ENCODE peak calls at places on chromosome 6, in five cellular contexts. One of them, this sample, is unnamed.

GRCh38 chr6:143961868-143962643 is 46.0 kb downstream of the PLAGL1 start:
- DNase-seq in IMR-90: no peak
- DNase-seq in A549: no peak
- DNase-seq in K562: no peak
- DNase-seq in SK-N-SH: no peak
- DNase-seq in this sample: no peak

GRCh38 chr6:149457316-149457884 is 27.4 kb downstream of the ZC3H12D start:
- DNase-seq in IMR-90: peak; percentile 59
- DNase-seq in A549: no peak
- DNase-seq in K562: no peak
- DNase-seq in SK-N-SH: no peak
- DNase-seq in this sample: no peak

GRCh38 chr6:145734486-145735355 is 599 bp downstream of the EPM2A start:
- DNase-seq in IMR-90: peak; percentile 85
- DNase-seq in A549: peak; percentile 51
- DNase-seq in K562: peak; percentile 92
- DNase-seq in SK-N-SH: peak; percentile 92
- DNase-seq in this sample: no peak

GRCh38 chr6:134746125-134746524 is 203.8 kb downstream of the ALDH8A1 start:
- DNase-seq in IMR-90: no peak
- DNase-seq in A549: no peak
- DNase-seq in K562: no peak
- DNase-seq in SK-N-SH: no peak
- DNase-seq in this sample: no peak

GRCh38 chr6:52904562-52905279 is 4.8 kb downstream of the GSTA3 start:
- DNase-seq in IMR-90: no peak
- DNase-seq in A549: no peak
- DNase-seq in K562: peak; percentile 43
- DNase-seq in SK-N-SH: no peak
- DNase-seq in this sample: no peak

GRCh38 chr6:42100029-42100901 is 42.2 kb downstream of the C6orf132 start:
- DNase-seq in IMR-90: peak; percentile 84
- DNase-seq in A549: no peak
- DNase-seq in K562: peak; percentile 83
- DNase-seq in SK-N-SH: no peak
- DNase-seq in this sample: no peak

GRCh38 chr6:153129873-153130514 is 1.1 kb downstream of the RGS17 start:
- DNase-seq in IMR-90: peak; percentile 12
- DNase-seq in A549: no peak
- DNase-seq in K562: no peak
- DNase-seq in SK-N-SH: peak; percentile 73
- DNase-seq in this sample: no peak

GRCh38 chr6:2522521-2522920 is 228.2 kb downstream of the MYLK4 start:
- DNase-seq in IMR-90: peak; percentile 30
- DNase-seq in A549: no peak
- DNase-seq in K562: no peak
- DNase-seq in SK-N-SH: no peak
- DNase-seq in this sample: no peak

GRCh38 chr6:109308018-109308492 is 74.2 kb downstream of the CD164 start:
- DNase-seq in IMR-90: peak; percentile 63
- DNase-seq in A549: peak; percentile 13
- DNase-seq in K562: peak; percentile 89
- DNase-seq in SK-N-SH: no peak
- DNase-seq in this sample: no peak

GRCh38 chr6:53741417-53741816 is 53.4 kb upstream of the LRRC1 start:
- DNase-seq in IMR-90: no peak
- DNase-seq in A549: no peak
- DNase-seq in K562: no peak
- DNase-seq in SK-N-SH: no peak
- DNase-seq in this sample: no peak

GRCh38 chr6:107698146-107698545 is 126.0 kb downstream of the SCML4 start:
- DNase-seq in IMR-90: peak; percentile 86
- DNase-seq in A549: no peak
- DNase-seq in K562: no peak
- DNase-seq in SK-N-SH: no peak
- DNase-seq in this sample: no peak

GRCh38 chr6:109318328-109318876 is 63.9 kb downstream of the CD164 start:
- DNase-seq in IMR-90: no peak
- DNase-seq in A549: no peak
- DNase-seq in K562: no peak
- DNase-seq in SK-N-SH: no peak
- DNase-seq in this sample: no peak

GRCh38 chr6:40148882-40149573 is 214.8 kb upstream of the MOCS1 start:
- DNase-seq in IMR-90: no peak
- DNase-seq in A549: no peak
- DNase-seq in K562: no peak
- DNase-seq in SK-N-SH: no peak
- DNase-seq in this sample: peak; percentile 88

GRCh38 chr6:37433657-37434271 is 743 bp downstream of the CMTR1 start:
- DNase-seq in IMR-90: peak; percentile 12
- DNase-seq in A549: no peak
- DNase-seq in K562: peak; percentile 50
- DNase-seq in SK-N-SH: no peak
- DNase-seq in this sample: peak; percentile 31

GRCh38 chr6:28988536-28989415 is 16.3 kb downstream of the ZNF311 start:
- DNase-seq in IMR-90: peak; percentile 61
- DNase-seq in A549: peak; percentile 16
- DNase-seq in K562: peak; percentile 87
- DNase-seq in SK-N-SH: peak; percentile 47
- DNase-seq in this sample: no peak

GRCh38 chr6:7169296-7169721 is 61.5 kb downstream of the RREB1 start:
- DNase-seq in IMR-90: no peak
- DNase-seq in A549: no peak
- DNase-seq in K562: no peak
- DNase-seq in SK-N-SH: no peak
- DNase-seq in this sample: no peak

GRCh38 chr6:4017847-4018193 is 61.1 kb downstream of the FAM217A start:
- DNase-seq in IMR-90: peak; percentile 34
- DNase-seq in A549: no peak
- DNase-seq in K562: peak; percentile 51
- DNase-seq in SK-N-SH: peak; percentile 58
- DNase-seq in this sample: no peak

GRCh38 chr6:128271011-128271410 is 249.4 kb downstream of the PTPRK start:
- DNase-seq in IMR-90: no peak
- DNase-seq in A549: no peak
- DNase-seq in K562: no peak
- DNase-seq in SK-N-SH: no peak
- DNase-seq in this sample: no peak

GRCh38 chr6:24909281-24910216 is 26.2 kb downstream of the RIPOR2 start:
- DNase-seq in IMR-90: no peak
- DNase-seq in A549: no peak
- DNase-seq in K562: no peak
- DNase-seq in SK-N-SH: no peak
- DNase-seq in this sample: no peak

GRCh38 chr6:15715060-15715459 is 52.2 kb upstream of the DTNBP1 start:
- DNase-seq in IMR-90: no peak
- DNase-seq in A549: no peak
- DNase-seq in K562: no peak
- DNase-seq in SK-N-SH: no peak
- DNase-seq in this sample: no peak

GRCh38 chr6:63492476-63492875 is 79.8 kb upstream of the LOC128125822 start:
- DNase-seq in IMR-90: no peak
- DNase-seq in A549: no peak
- DNase-seq in K562: no peak
- DNase-seq in SK-N-SH: no peak
- DNase-seq in this sample: no peak

GRCh38 chr6:25963426-25964123 is 973 bp downstream of the TRIM38 start:
- DNase-seq in IMR-90: peak; percentile 16
- DNase-seq in A549: no peak
- DNase-seq in K562: peak; percentile 59
- DNase-seq in SK-N-SH: no peak
- DNase-seq in this sample: no peak

GRCh38 chr6:151286192-151286591 is 46.4 kb downstream of the AKAP12 start:
- DNase-seq in IMR-90: peak; percentile 14
- DNase-seq in A549: no peak
- DNase-seq in K562: peak; percentile 26
- DNase-seq in SK-N-SH: no peak
- DNase-seq in this sample: no peak

GRCh38 chr6:166145751-166146150 is 21.9 kb downstream of the TBXT start:
- DNase-seq in IMR-90: no peak
- DNase-seq in A549: no peak
- DNase-seq in K562: no peak
- DNase-seq in SK-N-SH: no peak
- DNase-seq in this sample: no peak
- TF ChIP-seq RCOR1 in IMR-90: no peak
- TF ChIP-seq RCOR1 in A549: no peak
- TF ChIP-seq RCOR1 in K562: no peak
- TF ChIP-seq RCOR1 in SK-N-SH: no peak
- TF ChIP-seq RCOR1 in this sample: no peak

GRCh38 chr6:157550114-157550989 is 169.4 kb downstream of the ZDHHC14 start:
- DNase-seq in IMR-90: no peak
- DNase-seq in A549: no peak
- DNase-seq in K562: no peak
- DNase-seq in SK-N-SH: no peak
- DNase-seq in this sample: no peak
- TF ChIP-seq RCOR1 in IMR-90: no peak
- TF ChIP-seq RCOR1 in A549: no peak
- TF ChIP-seq RCOR1 in K562: no peak
- TF ChIP-seq RCOR1 in SK-N-SH: no peak
- TF ChIP-seq RCOR1 in this sample: no peak

GRCh38 chr6:36117639-36118549 is 12.4 kb upstream of the MAPK13 start:
- DNase-seq in IMR-90: no peak
- DNase-seq in A549: no peak
- DNase-seq in K562: no peak
- DNase-seq in SK-N-SH: no peak
- DNase-seq in this sample: no peak

GRCh38 chr6:36119209-36119608 is 11.1 kb upstream of the MAPK13 start:
- DNase-seq in IMR-90: no peak
- DNase-seq in A549: no peak
- DNase-seq in K562: no peak
- DNase-seq in SK-N-SH: no peak
- DNase-seq in this sample: no peak

GRCh38 chr6:36116943-36117342 is 13.4 kb upstream of the MAPK13 start:
- DNase-seq in IMR-90: no peak
- DNase-seq in A549: no peak
- DNase-seq in K562: peak; percentile 75
- DNase-seq in SK-N-SH: no peak
- DNase-seq in this sample: no peak

GRCh38 chr6:36119927-36120477 is 10.3 kb upstream of the MAPK13 start:
- DNase-seq in IMR-90: no peak
- DNase-seq in A549: no peak
- DNase-seq in K562: no peak
- DNase-seq in SK-N-SH: no peak
- DNase-seq in this sample: no peak

GRCh38 chr6:36118550-36119107 is 11.7 kb upstream of the MAPK13 start:
- DNase-seq in IMR-90: no peak
- DNase-seq in A549: no peak
- DNase-seq in K562: peak; percentile 98
- DNase-seq in SK-N-SH: no peak
- DNase-seq in this sample: no peak
- TF ChIP-seq RCOR1 in IMR-90: no peak
- TF ChIP-seq RCOR1 in A549: no peak
- TF ChIP-seq RCOR1 in K562: peak; percentile 89
- TF ChIP-seq RCOR1 in SK-N-SH: no peak
- TF ChIP-seq RCOR1 in this sample: no peak

GRCh38 chr6:158377866-158378265 is 65.6 kb downstream of the TULP4 start:
- DNase-seq in IMR-90: peak; percentile 77
- DNase-seq in A549: no peak
- DNase-seq in K562: no peak
- DNase-seq in SK-N-SH: no peak
- DNase-seq in this sample: no peak
- TF ChIP-seq RCOR1 in IMR-90: no peak
- TF ChIP-seq RCOR1 in A549: no peak
- TF ChIP-seq RCOR1 in K562: no peak
- TF ChIP-seq RCOR1 in SK-N-SH: no peak
- TF ChIP-seq RCOR1 in this sample: no peak